ENCODE peak calls at places on chromosomes 12 and 14, in nine cellular contexts. One of them, this sample, is unnamed.

GRCh38 chr12:3160081-3160480 is 82.9 kb downstream of the TSPAN9 start:
- DNase-seq in Caki2: no peak
- DNase-seq in EH: peak; percentile 49
- DNase-seq in fibroblast of the conjunctiva: no peak
- DNase-seq in fibroblast of gingiva: peak; percentile 58
- DNase-seq in NCI-H748 treated with DMSO at 0.1 percent for 48 hours: no peak
- DNase-seq in dorsolateral prefrontal cortex: no peak
- DNase-seq in HTR-8/SVneo: no peak
- DNase-seq in NCI-H2029 treated with DMSO at 0.1 percent for 48 hours: no peak
- DNase-seq in this sample: no peak

GRCh38 chr14:90820958-90821357 is 4.7 kb upstream of the TTC7B start:
- DNase-seq in Caki2: no peak
- DNase-seq in EH: peak; percentile 16
- DNase-seq in fibroblast of the conjunctiva: no peak
- DNase-seq in fibroblast of gingiva: no peak
- DNase-seq in NCI-H748 treated with DMSO at 0.1 percent for 48 hours: no peak
- DNase-seq in dorsolateral prefrontal cortex: peak; percentile 70
- DNase-seq in HTR-8/SVneo: no peak
- DNase-seq in NCI-H2029 treated with DMSO at 0.1 percent for 48 hours: no peak
- DNase-seq in this sample: no peak

GRCh38 chr12:80053048-80053790 is 46.1 kb upstream of the OTOGL start:
- DNase-seq in Caki2: no peak
- DNase-seq in EH: peak; percentile 93
- DNase-seq in fibroblast of the conjunctiva: peak; percentile 81
- DNase-seq in fibroblast of gingiva: peak; percentile 83
- DNase-seq in NCI-H748 treated with DMSO at 0.1 percent for 48 hours: no peak
- DNase-seq in dorsolateral prefrontal cortex: peak; percentile 51
- DNase-seq in HTR-8/SVneo: no peak
- DNase-seq in NCI-H2029 treated with DMSO at 0.1 percent for 48 hours: no peak
- DNase-seq in this sample: no peak

GRCh38 chr14:91854327-91854934 is 12.9 kb downstream of the TC2N start:
- DNase-seq in Caki2: no peak
- DNase-seq in EH: no peak
- DNase-seq in fibroblast of the conjunctiva: no peak
- DNase-seq in fibroblast of gingiva: no peak
- DNase-seq in NCI-H748 treated with DMSO at 0.1 percent for 48 hours: no peak
- DNase-seq in dorsolateral prefrontal cortex: no peak
- DNase-seq in HTR-8/SVneo: no peak
- DNase-seq in NCI-H2029 treated with DMSO at 0.1 percent for 48 hours: no peak
- DNase-seq in this sample: no peak

GRCh38 chr12:69000069-69000468 is 67.1 kb upstream of the CPM start:
- DNase-seq in Caki2: no peak
- DNase-seq in EH: no peak
- DNase-seq in fibroblast of the conjunctiva: no peak
- DNase-seq in fibroblast of gingiva: no peak
- DNase-seq in NCI-H748 treated with DMSO at 0.1 percent for 48 hours: no peak
- DNase-seq in dorsolateral prefrontal cortex: no peak
- DNase-seq in HTR-8/SVneo: no peak
- DNase-seq in NCI-H2029 treated with DMSO at 0.1 percent for 48 hours: no peak
- DNase-seq in this sample: no peak

GRCh38 chr12:123054371-123054770 is 73.9 kb downstream of the ARL6IP4 start:
- DNase-seq in Caki2: no peak
- DNase-seq in EH: no peak
- DNase-seq in fibroblast of the conjunctiva: no peak
- DNase-seq in fibroblast of gingiva: no peak
- DNase-seq in NCI-H748 treated with DMSO at 0.1 percent for 48 hours: no peak
- DNase-seq in dorsolateral prefrontal cortex: no peak
- DNase-seq in HTR-8/SVneo: no peak
- DNase-seq in NCI-H2029 treated with DMSO at 0.1 percent for 48 hours: no peak
- DNase-seq in this sample: no peak

GRCh38 chr12:99976762-99977161 is 8.0 kb downstream of the ANKS1B start:
- DNase-seq in Caki2: no peak
- DNase-seq in EH: no peak
- DNase-seq in fibroblast of the conjunctiva: no peak
- DNase-seq in fibroblast of gingiva: no peak
- DNase-seq in NCI-H748 treated with DMSO at 0.1 percent for 48 hours: no peak
- DNase-seq in dorsolateral prefrontal cortex: no peak
- DNase-seq in HTR-8/SVneo: no peak
- DNase-seq in NCI-H2029 treated with DMSO at 0.1 percent for 48 hours: no peak
- DNase-seq in this sample: no peak

GRCh38 chr12:31206038-31206670 is 119.8 kb downstream of the SINHCAF start:
- DNase-seq in Caki2: no peak
- DNase-seq in EH: peak; percentile 43
- DNase-seq in fibroblast of the conjunctiva: peak; percentile 73
- DNase-seq in fibroblast of gingiva: peak; percentile 34
- DNase-seq in NCI-H748 treated with DMSO at 0.1 percent for 48 hours: no peak
- DNase-seq in dorsolateral prefrontal cortex: no peak
- DNase-seq in HTR-8/SVneo: no peak
- DNase-seq in NCI-H2029 treated with DMSO at 0.1 percent for 48 hours: no peak
- DNase-seq in this sample: peak; percentile 62

GRCh38 chr12:115394498-115395220 is 710.7 kb upstream of the TBX3 start:
- DNase-seq in Caki2: no peak
- DNase-seq in EH: peak; percentile 6
- DNase-seq in fibroblast of the conjunctiva: no peak
- DNase-seq in fibroblast of gingiva: no peak
- DNase-seq in NCI-H748 treated with DMSO at 0.1 percent for 48 hours: peak; percentile 32
- DNase-seq in dorsolateral prefrontal cortex: no peak
- DNase-seq in HTR-8/SVneo: no peak
- DNase-seq in NCI-H2029 treated with DMSO at 0.1 percent for 48 hours: peak; percentile 48
- DNase-seq in this sample: no peak

This sample was measured in retinal pigment epithelial cell.